ENCODE peak calls at places on chromosomes 13 and 19, in nine cellular contexts. W is transverse colon, K is lower leg skin, H is IMR-90, I is A549, Z is NB4, C is suprapubic skin, X is HCT116, E is tibial nerve. P is an unnamed sample.
A peak's percentile ranks its signal among the peaks of the same experiment; 100 is the strongest.

GRCh38 chr13:113901642-113902041 is 37.8 kb upstream of the GAS6 start:
- DNase-seq in W (no peak), K (no peak), Z (no peak), C (no peak), E (no peak), I (no peak), X (no peak), H (no peak), P (peak; percentile 52)

GRCh38 chr19:11264452-11265176 is 2.3 kb upstream of the DOCK6 start:
- DNase-seq in K (no peak), Z (no peak), W (peak; percentile 88), H (no peak), C (peak; percentile 70), E (no peak), I (no peak), X (no peak), P (no peak)

GRCh38 chr19:38433268-38433733 is at the start of gene RYR1:
- DNase-seq in I (peak; percentile 95), W (peak; percentile 40), C (no peak), H (no peak), E (peak; percentile 36), Z (peak; percentile 33), X (peak; percentile 37), K (peak; percentile 31), P (no peak)

GRCh38 chr19:11247391-11247790 is 8.0 kb downstream of the ANGPTL8 start:
- DNase-seq in I (no peak), W (no peak), X (no peak), E (no peak), Z (no peak), K (no peak), C (no peak), H (no peak), P (no peak)

GRCh38 chr19:39199025-39199424 is 2.3 kb downstream of the NCCRP1 start:
- DNase-seq in E (no peak), W (no peak), I (no peak), X (no peak), K (no peak), C (no peak), H (peak; percentile 63), Z (no peak), P (no peak)

GRCh38 chr13:30774214-30774730 is 38.9 kb downstream of the ALOX5AP start:
- DNase-seq in I (no peak), C (no peak), W (no peak), H (no peak), K (no peak), E (no peak), X (no peak), Z (no peak), P (no peak)

GRCh38 chr19:19132912-19133311 is 5.4 kb downstream of the TMEM161A start:
- DNase-seq in H (no peak), E (no peak), K (no peak), W (no peak), C (no peak), Z (no peak), X (no peak), I (no peak), P (no peak)

GRCh38 chr13:31639443-31640163 is 99.7 kb upstream of the RXFP2 start:
- DNase-seq in H (peak; percentile 7), K (no peak), Z (no peak), W (no peak), X (no peak), E (no peak), C (no peak), I (no peak), P (no peak)

GRCh38 chr13:41614671-41615519 is 157.5 kb downstream of the RGCC start:
- DNase-seq in I (no peak), H (peak; percentile 54), X (no peak), Z (no peak), K (no peak), C (no peak), E (no peak), W (no peak), P (no peak)
- H3K4me3 ChIP-seq in I (no peak overlapping the region), H (no peak overlapping the region), X (no peak overlapping the region), Z (no peak overlapping the region), K (no peak overlapping the region), C (no peak overlapping the region), E (no peak overlapping the region), W (no peak overlapping the region), P (no peak overlapping the region)

GRCh38 chr19:35712910-35713845 is 4.6 kb upstream of the KMT2B start:
- DNase-seq in H (no peak), E (no peak), I (no peak), K (no peak), Z (no peak), C (no peak), X (no peak), W (peak; percentile 63), P (no peak)

GRCh38 chr19:35713904-35714440 is 3.8 kb upstream of the KMT2B start:
- DNase-seq in W (no peak), C (no peak), K (no peak), X (no peak), E (no peak), Z (no peak), I (no peak), H (no peak), P (no peak)

GRCh38 chr19:35708391-35708790 is 4.0 kb downstream of the ZBTB32 start:
- DNase-seq in C (no peak), Z (no peak), X (no peak), H (no peak), K (no peak), E (no peak), W (no peak), I (no peak), P (no peak)

GRCh38 chr19:35712529-35712909 is 5.3 kb upstream of the KMT2B start:
- DNase-seq in W (no peak), Z (no peak), I (no peak), H (no peak), E (no peak), K (no peak), C (no peak), X (no peak), P (no peak)

DNA sequence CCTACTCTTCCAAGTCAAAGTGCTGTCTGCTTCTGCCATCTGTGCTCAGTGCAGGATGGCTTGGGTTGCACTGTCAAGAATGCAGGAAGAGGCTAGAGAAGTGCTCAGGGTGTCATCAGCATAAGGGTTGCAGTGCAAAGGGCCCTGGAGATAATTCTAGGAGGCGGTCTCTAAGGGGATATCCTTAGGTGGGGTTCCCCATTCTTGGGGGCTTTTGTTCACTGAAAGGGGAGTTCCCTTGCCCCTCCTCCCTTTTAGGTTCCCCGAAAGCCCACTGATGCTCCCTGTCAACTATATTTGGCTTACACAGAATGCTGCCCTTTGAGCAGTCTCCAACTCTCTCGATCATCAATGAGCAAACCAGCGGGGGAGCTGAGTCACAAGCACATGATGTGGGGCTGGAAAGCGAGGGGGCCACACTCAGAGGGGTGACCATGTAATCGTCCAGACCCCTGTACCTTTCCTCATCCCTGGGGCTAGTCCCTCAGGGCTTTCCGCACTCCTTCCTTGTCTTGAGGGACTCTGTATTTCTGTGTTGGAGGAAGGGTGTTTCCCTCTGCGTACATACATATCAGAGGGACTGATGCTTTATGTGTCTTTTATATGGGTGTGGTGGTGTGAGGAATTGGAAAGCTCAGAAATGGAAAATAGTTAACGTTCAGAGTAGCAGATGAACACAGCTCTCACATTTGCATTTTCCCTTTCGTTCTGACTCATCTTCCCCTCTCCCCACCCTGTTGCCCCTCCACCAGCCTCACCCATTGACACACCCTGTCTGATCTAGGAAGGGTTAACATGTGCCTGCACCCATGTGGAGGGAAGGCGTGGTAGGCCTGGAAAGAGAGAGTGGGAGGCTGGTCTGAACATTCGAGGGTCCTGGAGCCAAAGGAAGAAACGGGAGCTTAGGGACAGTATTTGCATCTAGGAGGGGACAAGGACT is 6.7 kb downstream of the ZBTB32 start:
- DNase-seq in C (no peak), H (no peak), I (no peak), W (no peak), X (no peak), Z (no peak), K (no peak), E (no peak), P (no peak)
- TF ChIP-seq POLR2A in C (no peak), H (no peak), I (peak; percentile 24), W (no peak), X (no peak), Z (no peak), K (no peak), E (no peak), P (no peak)

DNA sequence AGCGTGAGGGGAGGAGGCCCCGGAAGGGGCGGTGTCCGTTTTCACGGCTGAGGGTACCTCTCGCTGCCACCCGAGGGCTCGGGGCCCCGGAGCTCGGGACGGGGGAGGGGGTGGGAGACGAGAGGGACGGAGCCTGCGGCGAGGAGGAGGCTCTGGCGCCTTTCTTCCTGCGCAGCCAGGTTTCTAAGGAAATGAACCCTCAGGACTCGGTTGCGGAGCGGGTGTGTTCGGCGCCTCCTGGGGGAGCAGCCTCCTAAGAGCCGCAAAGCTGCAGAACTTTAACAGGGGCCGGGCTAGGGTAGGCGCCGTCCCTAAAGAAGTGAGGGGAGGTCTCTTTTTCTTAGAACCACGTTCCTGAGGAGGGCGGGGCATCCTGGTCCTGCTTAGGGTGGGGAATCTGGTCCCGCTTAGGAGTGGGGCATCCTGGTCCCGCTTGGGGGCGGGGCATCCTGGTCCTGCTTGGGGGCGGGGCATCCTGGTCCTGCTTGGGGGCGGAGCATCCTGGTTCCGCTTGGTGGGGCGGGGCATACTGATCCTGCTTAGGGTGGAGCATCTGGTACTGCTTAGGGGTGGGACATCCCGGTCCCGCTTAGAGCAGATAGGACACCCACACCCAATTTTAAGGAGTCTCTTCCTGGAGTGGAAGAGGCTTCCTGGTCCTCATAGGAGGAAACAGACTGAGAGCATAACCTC is 6.2 kb downstream of the SYT5 start:
- DNase-seq in K (no peak), Z (no peak), W (peak; percentile 61), I (peak; percentile 95), C (no peak), H (peak; percentile 43), X (peak; percentile 75), E (no peak), P (no peak)
- TF ChIP-seq CTCF in K (no peak), Z (no peak), W (no peak), I (no peak), C (no peak), H (no peak), X (no peak), E (no peak), P (no peak)

GRCh38 chr13:76976488-76976887 is 15.4 kb upstream of the CLN5 start:
- DNase-seq in I (no peak), C (no peak), W (no peak), X (no peak), E (no peak), K (no peak), H (no peak), Z (no peak), P (no peak)

GRCh38 chr13:76982051-76982450 is 9.8 kb upstream of the CLN5 start:
- DNase-seq in E (no peak), X (no peak), H (no peak), C (no peak), Z (no peak), W (no peak), K (no peak), I (no peak), P (no peak)

GRCh38 chr13:76976929-76977328 is 15.0 kb upstream of the CLN5 start:
- DNase-seq in W (no peak), X (no peak), K (no peak), I (no peak), Z (no peak), C (no peak), E (no peak), H (no peak), P (no peak)

GRCh38 chr13:76983676-76984075 is 8.2 kb upstream of the CLN5 start:
- DNase-seq in H (no peak), E (no peak), K (no peak), W (no peak), Z (no peak), I (no peak), X (no peak), C (no peak), P (no peak)

DNA sequence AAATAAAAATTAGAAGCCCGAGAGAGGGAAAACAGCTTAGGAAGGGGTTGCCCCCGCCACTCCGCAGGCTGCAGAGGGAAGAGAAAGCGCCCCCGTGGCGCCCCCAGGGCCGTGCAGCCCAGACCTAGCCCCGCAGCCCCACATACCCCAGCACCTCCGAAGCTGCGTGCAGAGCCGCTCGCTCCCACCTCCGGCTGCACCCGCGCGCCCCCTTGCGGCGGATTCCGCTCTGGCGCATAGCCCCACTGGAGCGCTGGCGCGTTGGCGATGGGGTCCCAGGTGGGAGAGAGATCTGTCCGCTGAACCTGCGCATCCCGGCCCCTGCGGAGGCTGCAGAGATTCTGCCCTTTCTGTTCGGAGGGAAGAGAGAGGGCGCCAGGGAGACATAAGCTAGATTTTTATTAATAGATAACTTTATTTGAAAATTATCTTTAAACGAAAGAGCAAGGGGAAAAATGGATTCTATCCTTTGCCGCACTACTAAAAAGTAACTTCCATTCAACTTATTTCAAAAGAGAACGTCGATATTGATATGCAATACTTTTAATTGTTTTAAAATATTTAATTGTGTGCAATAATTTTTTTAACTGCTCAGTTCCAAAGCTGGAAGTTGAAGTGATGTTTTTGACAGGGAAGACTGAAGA is 11.7 kb upstream of the CLN5 start:
- DNase-seq in I (peak; percentile 85), X (peak; percentile 43), C (peak; percentile 81), W (peak; percentile 83), K (peak; percentile 59), E (peak; percentile 78), H (peak; percentile 24), Z (peak; percentile 76), P (no peak)
- H3K4me3 ChIP-seq in I (peak overlapping the region; percentile 47), X (peak overlapping the region; percentile 42), C (peak overlapping the region; percentile 40), W (no peak overlapping the region), K (no peak overlapping the region), E (peak overlapping the region; percentile 25), H (peak overlapping the region; percentile 44), Z (no peak overlapping the region), P (no peak overlapping the region)